ENCODE peak calls at places on chromosomes 12 and 14, in four cellular contexts. One of them, this sample, is unnamed.

GRCh38 chr12:121872546-121873223 is 14.0 kb upstream of the HPD start:
- DNase-seq in pancreas: no peak
- DNase-seq in RWPE2: no peak
- DNase-seq in lung: peak
- DNase-seq in this sample: peak

GRCh38 chr14:89613260-89614008 is 196.4 kb upstream of the FOXN3 start:
- DNase-seq in lung: no peak
- DNase-seq in pancreas: no peak
- DNase-seq in RWPE2: no peak
- DNase-seq in this sample: no peak

GRCh38 chr14:52241102-52241793 is 26.2 kb upstream of the PTGDR start:
- DNase-seq in lung: no peak
- DNase-seq in pancreas: no peak
- DNase-seq in RWPE2: no peak
- DNase-seq in this sample: no peak

GRCh38 chr12:98123186-98123585 is 392.2 kb upstream of the TMPO start:
- DNase-seq in pancreas: no peak
- DNase-seq in RWPE2: no peak
- DNase-seq in lung: no peak
- DNase-seq in this sample: no peak

GRCh38 chr12:132083731-132084641 is 60.1 kb downstream of the DDX51 start:
- DNase-seq in pancreas: peak
- DNase-seq in RWPE2: peak
- DNase-seq in lung: peak
- DNase-seq in this sample: peak

GRCh38 chr12:6827982-6828670 is at the start of gene P3H3:
- DNase-seq in pancreas: peak
- DNase-seq in RWPE2: no peak
- DNase-seq in lung: no peak
- DNase-seq in this sample: peak

GRCh38 chr12:104752016-104752415 is 206.1 kb downstream of the SLC41A2 start:
- DNase-seq in RWPE2: no peak
- DNase-seq in pancreas: no peak
- DNase-seq in lung: no peak
- DNase-seq in this sample: no peak

GRCh38 chr12:32240210-32240609 is 133.6 kb downstream of the BICD1 start:
- DNase-seq in lung: no peak
- DNase-seq in RWPE2: no peak
- DNase-seq in pancreas: no peak
- DNase-seq in this sample: no peak

GRCh38 chr14:75283884-75284563 is 5.4 kb downstream of the FOS start:
- DNase-seq in lung: no peak
- DNase-seq in pancreas: no peak
- DNase-seq in RWPE2: no peak
- DNase-seq in this sample: no peak

GRCh38 chr14:95098984-95099599 is 58.2 kb downstream of the DICER1 start:
- DNase-seq in RWPE2: no peak
- DNase-seq in lung: peak
- DNase-seq in pancreas: peak
- DNase-seq in this sample: peak

GRCh38 chr14:79916281-79916680 is 295.0 kb downstream of the DIO2 start:
- DNase-seq in lung: no peak
- DNase-seq in pancreas: no peak
- DNase-seq in RWPE2: no peak
- DNase-seq in this sample: no peak

GRCh38 chr12:69389836-69390235 is 30.3 kb downstream of the YEATS4 start:
- DNase-seq in pancreas: no peak
- DNase-seq in lung: no peak
- DNase-seq in RWPE2: no peak
- DNase-seq in this sample: no peak

GRCh38 chr14:33602396-33602795 is 348.5 kb downstream of the EGLN3 start:
- DNase-seq in pancreas: no peak
- DNase-seq in RWPE2: no peak
- DNase-seq in lung: no peak
- DNase-seq in this sample: no peak

GRCh38 chr12:107014050-107014449 is 27.1 kb upstream of the MTERF2 start:
- DNase-seq in RWPE2: no peak
- DNase-seq in lung: no peak
- DNase-seq in pancreas: no peak
- DNase-seq in this sample: no peak

GRCh38 chr14:69043598-69044267 is 64.6 kb upstream of the ACTN1 start:
- DNase-seq in lung: no peak
- DNase-seq in RWPE2: no peak
- DNase-seq in pancreas: peak
- DNase-seq in this sample: no peak

GRCh38 chr14:68633131-68633991 is 159.5 kb downstream of the ZFP36L1 start:
- DNase-seq in lung: no peak
- DNase-seq in pancreas: no peak
- DNase-seq in RWPE2: no peak
- DNase-seq in this sample: peak

GRCh38 chr14:81231540-81231939 is 10.8 kb upstream of the GTF2A1 start:
- DNase-seq in RWPE2: no peak
- DNase-seq in pancreas: no peak
- DNase-seq in lung: no peak
- DNase-seq in this sample: no peak

GRCh38 chr14:20998674-20999366 is at the start of gene SLC39A2:
- DNase-seq in pancreas: no peak
- DNase-seq in lung: peak
- DNase-seq in RWPE2: no peak
- DNase-seq in this sample: peak

GRCh38 chr14:50542941-50543418 is 10.6 kb upstream of the MAP4K5 start:
- DNase-seq in pancreas: no peak
- DNase-seq in lung: peak
- DNase-seq in RWPE2: no peak
- DNase-seq in this sample: no peak

GRCh38 chr12:106090586-106091411 is 48.0 kb downstream of the NUAK1 start:
- DNase-seq in pancreas: no peak
- DNase-seq in RWPE2: no peak
- DNase-seq in lung: no peak
- DNase-seq in this sample: no peak

GRCh38 chr14:76986261-76986565 is 42.3 kb downstream of the IRF2BPL start:
- DNase-seq in lung: no peak
- DNase-seq in pancreas: no peak
- DNase-seq in RWPE2: no peak
- DNase-seq in this sample: no peak

GRCh38 chr12:81123611-81124010 is 45.7 kb downstream of the ACSS3 start:
- DNase-seq in pancreas: no peak
- DNase-seq in lung: no peak
- DNase-seq in RWPE2: no peak
- DNase-seq in this sample: no peak

GRCh38 chr12:131137836-131138637 is 184.3 kb downstream of the ADGRD1 start:
- DNase-seq in RWPE2: no peak
- DNase-seq in pancreas: no peak
- DNase-seq in lung: no peak
- DNase-seq in this sample: no peak

GRCh38 chr12:90490355-90490754 is 464.6 kb downstream of the CCER1 start:
- DNase-seq in lung: no peak
- DNase-seq in pancreas: no peak
- DNase-seq in RWPE2: no peak
- DNase-seq in this sample: no peak

GRCh38 chr14:105350450-105351244 is 36.1 kb downstream of the PACS2 start:
- DNase-seq in pancreas: no peak
- DNase-seq in RWPE2: peak
- DNase-seq in lung: no peak
- DNase-seq in this sample: no peak

GRCh38 chr12:108694812-108695278 is 36.5 kb downstream of the CORO1C start:
- DNase-seq in pancreas: no peak
- DNase-seq in lung: no peak
- DNase-seq in RWPE2: no peak
- DNase-seq in this sample: no peak

GRCh38 chr14:21030531-21030930 is 514 bp downstream of the TPPP2 start:
- DNase-seq in pancreas: no peak
- DNase-seq in lung: no peak
- DNase-seq in RWPE2: no peak
- DNase-seq in this sample: no peak

GRCh38 chr12:49783917-49784676 is 42.7 kb downstream of the TMBIM6 start:
- DNase-seq in RWPE2: no peak
- DNase-seq in pancreas: no peak
- DNase-seq in lung: no peak
- DNase-seq in this sample: no peak

GRCh38 chr14:57930241-57930975 is 64.5 kb upstream of the SLC35F4 start:
- DNase-seq in pancreas: no peak
- DNase-seq in lung: no peak
- DNase-seq in RWPE2: no peak
- DNase-seq in this sample: no peak

GRCh38 chr12:94148841-94149780 is 734 bp downstream of the PLXNC1 start:
- DNase-seq in lung: no peak
- DNase-seq in RWPE2: no peak
- DNase-seq in pancreas: peak
- DNase-seq in this sample: peak

GRCh38 chr14:99971929-99972747 is 93.1 kb upstream of the EVL start:
- DNase-seq in RWPE2: no peak
- DNase-seq in lung: no peak
- DNase-seq in pancreas: peak
- DNase-seq in this sample: no peak

GRCh38 chr14:66381765-66382164 is 104.4 kb upstream of the CCDC196 start:
- DNase-seq in pancreas: no peak
- DNase-seq in RWPE2: no peak
- DNase-seq in lung: no peak
- DNase-seq in this sample: no peak

GRCh38 chr12:63907561-63907960 is 63.1 kb downstream of the SRGAP1 start:
- DNase-seq in RWPE2: no peak
- DNase-seq in pancreas: no peak
- DNase-seq in lung: no peak
- DNase-seq in this sample: no peak

GRCh38 chr12:112906712-112907414 is at the start of gene OAS1:
- DNase-seq in pancreas: no peak
- DNase-seq in RWPE2: no peak
- DNase-seq in lung: peak
- DNase-seq in this sample: no peak

GRCh38 chr12:113066806-113067400 is 10.4 kb downstream of the DTX1 start:
- DNase-seq in lung: no peak
- DNase-seq in pancreas: no peak
- DNase-seq in RWPE2: no peak
- DNase-seq in this sample: no peak

GRCh38 chr12:41459815-41460214 is 271.7 kb downstream of the PDZRN4 start:
- DNase-seq in pancreas: no peak
- DNase-seq in RWPE2: no peak
- DNase-seq in lung: no peak
- DNase-seq in this sample: no peak

GRCh38 chr14:104870368-104871144 is 5.5 kb downstream of the CEP170B start:
- DNase-seq in pancreas: peak
- DNase-seq in RWPE2: no peak
- DNase-seq in lung: no peak
- DNase-seq in this sample: peak

DNA sequence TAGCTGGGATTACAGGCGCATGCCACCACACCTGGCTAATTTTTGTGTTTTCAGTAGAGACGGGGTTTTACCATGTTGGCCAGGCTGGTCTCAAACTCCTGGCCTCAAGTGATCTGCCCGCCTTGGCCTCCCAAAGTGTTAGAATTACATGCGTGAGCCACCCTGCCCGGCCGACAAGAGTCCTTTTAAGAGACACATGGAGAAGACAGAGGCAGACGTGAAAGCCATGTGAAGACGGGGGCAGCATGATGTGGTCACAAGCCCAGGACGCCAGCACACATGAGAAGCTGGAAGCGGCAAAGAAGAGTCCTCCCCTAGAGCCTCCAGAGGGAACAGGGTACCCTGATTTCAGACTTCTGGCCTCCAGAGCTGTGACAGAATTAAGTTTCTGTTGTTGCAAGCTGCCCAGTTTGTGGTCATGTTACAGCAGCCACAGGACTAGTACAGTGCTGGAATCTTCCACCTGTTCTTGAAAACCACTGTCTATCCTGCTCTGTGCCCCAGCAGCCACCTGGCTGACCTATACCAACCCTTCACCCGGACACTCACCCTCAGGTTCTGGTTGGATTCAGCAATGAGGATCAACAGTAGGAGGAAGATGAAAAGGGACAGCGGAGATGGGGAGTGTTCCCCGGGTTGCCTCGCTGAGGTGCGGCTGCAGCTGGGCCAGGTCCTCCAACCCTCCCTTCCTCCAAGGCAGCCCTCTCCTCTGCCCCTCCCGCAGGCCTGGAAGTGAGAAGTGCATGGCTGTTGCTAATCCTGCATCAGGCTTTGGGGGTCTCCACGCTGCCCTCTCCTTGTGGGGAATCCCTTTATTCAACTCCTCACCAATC is 16.9 kb downstream of the VPS37B start:
- DNase-seq in pancreas: no peak
- DNase-seq in lung: no peak
- DNase-seq in RWPE2: no peak
- DNase-seq in this sample: no peak
- H3K27ac ChIP-seq in pancreas: no peak
- H3K27ac ChIP-seq in lung: peak
- H3K27ac ChIP-seq in RWPE2: peak
- H3K27ac ChIP-seq in this sample: no peak

DNA sequence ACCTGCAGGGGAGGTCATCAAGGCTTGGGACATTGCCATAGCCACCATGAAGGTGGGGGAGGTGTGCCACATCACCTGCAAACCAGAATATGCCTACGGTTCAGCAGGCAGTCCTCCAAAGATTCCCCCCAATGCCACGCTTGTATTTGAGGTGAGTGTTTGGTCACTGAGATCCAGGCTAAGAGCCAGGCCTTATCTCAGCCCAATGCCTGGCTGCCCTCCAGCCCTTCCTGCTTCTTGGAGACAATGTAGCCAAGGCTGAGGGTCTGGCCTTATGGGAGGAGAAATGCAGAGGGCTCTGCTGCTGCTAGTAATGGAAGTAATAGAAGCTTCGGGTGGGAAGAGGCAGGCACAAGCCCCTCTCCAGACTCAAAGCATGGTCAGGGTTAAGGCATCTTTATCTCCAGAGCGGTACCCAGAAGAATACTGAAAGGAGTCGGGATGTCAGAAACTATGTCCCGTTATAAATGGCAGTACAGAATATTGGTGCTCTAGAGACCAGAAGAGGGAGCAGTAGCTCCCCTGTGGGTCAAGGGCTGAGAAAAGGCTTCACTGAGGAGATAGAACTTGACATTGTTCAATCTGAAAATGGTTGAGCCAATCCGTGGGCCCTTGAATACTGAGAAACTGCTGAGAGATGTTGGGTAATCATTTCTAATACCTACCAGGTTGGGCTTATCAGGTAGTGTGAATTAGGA is 3.1 kb downstream of the FKBP4 start:
- DNase-seq in pancreas: peak
- DNase-seq in RWPE2: no peak
- DNase-seq in lung: no peak
- DNase-seq in this sample: peak
- TF ChIP-seq CTCF in pancreas: no peak
- TF ChIP-seq CTCF in RWPE2: no peak
- TF ChIP-seq CTCF in lung: no peak
- TF ChIP-seq CTCF in this sample: peak

GRCh38 chr14:23141706-23142467 is 22.8 kb upstream of the CEBPE start:
- DNase-seq in pancreas: peak
- DNase-seq in RWPE2: no peak
- DNase-seq in lung: peak
- DNase-seq in this sample: peak
- H3K27ac ChIP-seq in pancreas: peak
- H3K27ac ChIP-seq in RWPE2: no peak
- H3K27ac ChIP-seq in lung: no peak
- H3K27ac ChIP-seq in this sample: peak

GRCh38 chr12:88578821-88579518 is 1.3 kb downstream of the KITLG start:
- DNase-seq in lung: peak
- DNase-seq in RWPE2: no peak
- DNase-seq in pancreas: no peak
- DNase-seq in this sample: no peak
- TF ChIP-seq CTCF in lung: no peak
- TF ChIP-seq CTCF in RWPE2: peak
- TF ChIP-seq CTCF in pancreas: peak
- TF ChIP-seq CTCF in this sample: peak

This sample was measured in left ventricle myocardium inferior.